ENCODE peak calls at places on chromosomes 7 and 10, in nine cellular contexts. X is A549; Y is lower lobe of right lung; T is NT2/D1; N is vagina; V is CD8-positive, alpha-beta memory T cell; L is cardiac muscle cell; S is astrocyte; F is colonic mucosa. D is an unnamed sample. For H3K4me1, the result is how much of the 10 kb centered on the place peaks cover.

GRCh38 chr7:157205438-157205837 is 66.7 kb downstream of the UBE3C start:
- DNase-seq in X (no peak), F (no peak), Y (no peak), S (no peak), L (no peak), V (no peak), T (no peak), N (no peak), D (no peak)

GRCh38 chr7:76191783-76192240 is 9.9 kb upstream of the SRRM3 start:
- DNase-seq in V (no peak), N (no peak), Y (no peak), L (peak), X (peak), S (peak), T (peak), F (peak), D (no peak)

GRCh38 chr10:61747341-61747740 is 84.6 kb downstream of the CABCOCO1 start:
- DNase-seq in S (peak), V (no peak), F (no peak), L (no peak), N (no peak), X (no peak), Y (no peak), T (no peak), D (no peak)

GRCh38 chr7:138727336-138728099 is 26.4 kb upstream of the SVOPL start:
- DNase-seq in L (no peak), V (no peak), F (no peak), S (no peak), N (no peak), X (no peak), Y (no peak), T (no peak), D (no peak)

GRCh38 chr7:93146465-93147127 is 1.6 kb downstream of the SAMD9L start:
- DNase-seq in F (no peak), X (no peak), N (no peak), L (no peak), S (no peak), Y (no peak), T (no peak), V (no peak), D (no peak)

GRCh38 chr10:31381766-31382316 is 62.8 kb downstream of the ZEB1 start:
- DNase-seq in L (no peak), Y (no peak), S (peak), N (no peak), X (no peak), F (no peak), V (no peak), T (no peak), D (no peak)

GRCh38 chr10:60394444-60394843 is 4.8 kb upstream of the ANK3 start:
- DNase-seq in L (no peak), T (no peak), Y (no peak), V (no peak), X (no peak), S (no peak), N (no peak), F (no peak), D (no peak)

GRCh38 chr7:82623812-82624211 is 180.2 kb upstream of the CACNA2D1 start:
- DNase-seq in N (no peak), S (peak), V (no peak), X (no peak), Y (no peak), L (no peak), F (no peak), T (no peak), D (no peak)

GRCh38 chr7:81769891-81770818 is at the start of gene HGF:
- DNase-seq in N (no peak), X (no peak), V (no peak), L (peak), F (peak), Y (peak), S (peak), T (no peak), D (peak)

GRCh38 chr10:16835223-16835622 is 18.0 kb upstream of the RSU1 start:
- DNase-seq in X (no peak), N (no peak), L (no peak), F (no peak), Y (no peak), T (no peak), V (no peak), S (no peak), D (no peak)

GRCh38 chr7:42673951-42674350 is 237.9 kb downstream of the C7orf25 start:
- DNase-seq in N (no peak), L (peak), Y (no peak), V (no peak), S (no peak), F (no peak), T (no peak), X (no peak), D (no peak)

GRCh38 chr7:151173386-151174245 is 6.1 kb upstream of the GBX1 start:
- DNase-seq in N (peak), T (no peak), X (no peak), F (no peak), S (no peak), L (no peak), V (no peak), Y (no peak), D (no peak)

GRCh38 chr10:130429809-130430208 is 293.6 kb downstream of the GLRX3 start:
- DNase-seq in V (no peak), X (no peak), Y (no peak), L (no peak), N (peak), S (no peak), T (no peak), F (no peak), D (no peak)

DNA sequence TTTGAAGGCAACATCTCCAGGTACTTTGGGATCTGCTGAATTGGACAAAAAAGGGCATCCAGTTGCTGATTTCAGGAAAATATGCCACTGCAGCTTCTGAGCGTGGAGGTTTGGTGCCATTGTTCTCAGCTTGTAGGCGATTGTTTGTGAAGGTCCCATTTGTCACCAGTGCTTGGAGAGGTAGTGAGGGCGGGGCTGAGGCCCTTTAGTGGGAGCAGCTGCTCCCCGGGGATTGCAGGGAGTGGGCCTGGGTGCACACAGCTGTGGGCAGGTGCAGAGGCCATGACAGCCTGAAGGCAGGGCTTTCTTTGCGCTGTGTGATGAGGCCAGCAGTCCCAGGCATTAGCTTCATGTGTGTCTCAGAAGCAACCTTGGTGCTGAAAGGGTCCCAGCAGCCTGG is 3.9 kb downstream of the FAM20C start:
- DNase-seq in N (no peak), L (no peak), F (no peak), T (no peak), V (no peak), X (no peak), S (no peak), Y (no peak), D (no peak)
- H3K4me1 ChIP-seq in N (under half), L (under half), F (under half), T (under half), V (under half), X (under half), S (under half), Y (under half), D (half or more)

DNA sequence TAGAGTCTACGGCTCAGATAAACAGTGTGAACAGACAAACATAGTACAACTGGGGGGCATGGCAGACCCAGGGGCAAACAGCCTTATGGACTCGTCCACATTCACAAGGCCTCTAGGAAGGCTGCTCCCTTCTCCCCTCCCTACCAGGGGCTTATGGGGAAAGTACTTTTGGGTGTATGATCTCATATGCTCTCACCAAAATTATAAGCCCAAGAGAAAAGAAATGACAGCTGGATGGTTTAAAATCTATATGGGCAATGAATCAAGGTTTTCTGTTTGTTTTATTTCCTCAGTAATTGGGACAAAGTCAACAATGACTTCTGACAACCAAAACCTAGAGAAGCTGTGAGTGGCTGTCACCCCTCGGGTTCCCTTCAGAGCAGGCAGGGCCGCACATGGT is 144.4 kb downstream of the PKD1L1 start:
- DNase-seq in T (no peak), F (no peak), X (no peak), V (no peak), S (no peak), Y (no peak), N (no peak), L (no peak), D (no peak)
- H3K4me1 ChIP-seq in T (under half), F (under half), X (under half), V (under half), S (under half), Y (under half), N (under half), L (under half), D (under half)

DNA sequence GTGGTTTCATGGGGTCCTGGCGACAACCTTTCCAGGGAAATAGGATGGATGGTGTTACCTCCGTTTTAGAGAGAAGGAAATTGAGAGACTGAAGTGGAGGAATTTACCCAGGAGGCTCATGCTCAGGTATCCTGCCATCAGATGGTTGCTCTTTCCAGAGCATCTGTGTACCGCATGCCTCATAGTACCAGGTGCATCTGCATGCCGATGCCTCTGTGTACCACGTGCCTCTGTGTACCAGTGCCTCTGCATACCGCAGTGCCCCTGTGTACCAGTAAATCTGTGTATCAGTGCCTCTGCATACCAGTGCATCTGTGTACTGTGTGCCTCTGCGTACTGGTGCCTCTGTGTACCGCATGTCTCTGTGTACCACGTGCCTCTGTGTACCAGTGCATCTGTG is 3.2 kb downstream of the VWA2 start:
- DNase-seq in T (no peak), Y (no peak), L (no peak), F (no peak), S (no peak), V (no peak), N (no peak), X (no peak), D (no peak)
- H3K4me1 ChIP-seq in T (under half), Y (under half), L (under half), F (under half), S (under half), V (under half), N (under half), X (under half), D (under half)

GRCh38 chr10:33277135-33277536 is 57.3 kb downstream of the NRP1 start:
- DNase-seq in V (no peak), X (peak), T (no peak), L (peak), N (no peak), F (no peak), S (no peak), Y (no peak), D (no peak)

GRCh38 chr10:33273295-33274002 is 61.0 kb downstream of the NRP1 start:
- DNase-seq in L (peak), N (no peak), X (peak), F (peak), S (peak), Y (peak), T (no peak), V (no peak), D (no peak)

GRCh38 chr10:33276282-33276923 is 58.1 kb downstream of the NRP1 start:
- DNase-seq in X (peak), T (no peak), Y (no peak), S (no peak), N (no peak), V (no peak), L (no peak), F (no peak), D (no peak)

GRCh38 chr10:33271969-33272583 is 62.4 kb downstream of the NRP1 start:
- DNase-seq in X (no peak), L (no peak), S (no peak), V (no peak), N (no peak), F (no peak), T (no peak), Y (no peak), D (no peak)

DNA sequence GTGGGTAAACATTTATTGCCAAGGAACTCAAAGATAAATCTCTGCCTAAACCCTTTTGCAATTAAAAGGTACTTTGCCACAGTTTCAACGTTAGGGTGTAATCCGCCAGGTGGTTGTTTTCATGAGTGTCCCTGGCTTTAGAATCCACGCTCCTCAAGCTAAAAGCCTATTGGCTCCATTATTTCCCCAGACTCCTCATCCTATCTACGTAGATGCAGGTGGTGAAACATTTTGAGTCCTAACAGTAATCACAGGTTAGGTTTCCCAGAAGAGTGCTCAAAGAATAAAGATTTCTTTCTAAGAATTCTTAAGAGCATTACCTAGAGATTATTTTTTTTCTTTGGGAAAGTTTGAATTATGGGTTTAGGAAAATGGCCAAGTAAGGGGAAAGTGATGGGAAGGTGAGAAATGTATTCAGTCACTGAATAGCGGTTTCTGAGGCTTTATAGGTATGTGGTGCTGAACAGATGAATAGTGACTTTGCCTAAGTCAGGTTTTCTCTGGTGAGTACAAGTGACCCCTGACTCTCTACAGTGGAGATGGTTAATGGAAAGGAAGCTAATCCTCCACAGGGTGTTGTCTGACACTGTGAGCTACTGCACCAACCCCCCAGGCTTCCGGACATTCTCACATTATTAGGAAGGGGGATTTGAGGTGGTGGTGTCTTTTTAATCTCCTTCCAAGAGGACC is 60.2 kb downstream of the NRP1 start:
- DNase-seq in Y (no peak), X (peak), V (no peak), N (no peak), T (no peak), S (peak), F (no peak), L (no peak), D (no peak)
- H3K4me1 ChIP-seq in Y (under half), X (half or more), V (under half), N (under half), T (under half), S (under half), F (under half), L (under half), D (under half)

GRCh38 chr10:71636588-71636987 is 83.0 kb downstream of the C10orf105 start:
- DNase-seq in V (no peak), N (no peak), L (no peak), X (no peak), T (no peak), S (no peak), F (no peak), Y (no peak), D (no peak)

GRCh38 chr10:71639412-71639719 is 80.2 kb downstream of the C10orf105 start:
- DNase-seq in X (no peak), N (no peak), S (no peak), V (no peak), F (peak), T (no peak), L (no peak), Y (no peak), D (no peak)

GRCh38 chr10:71638577-71639411 is 80.8 kb downstream of the C10orf105 start:
- DNase-seq in T (no peak), F (peak), X (no peak), S (no peak), L (peak), N (no peak), Y (peak), V (no peak), D (no peak)

GRCh38 chr10:71637305-71637704 is 82.3 kb downstream of the C10orf105 start:
- DNase-seq in N (no peak), F (no peak), S (no peak), T (no peak), V (no peak), L (no peak), Y (no peak), X (no peak), D (no peak)

DNA sequence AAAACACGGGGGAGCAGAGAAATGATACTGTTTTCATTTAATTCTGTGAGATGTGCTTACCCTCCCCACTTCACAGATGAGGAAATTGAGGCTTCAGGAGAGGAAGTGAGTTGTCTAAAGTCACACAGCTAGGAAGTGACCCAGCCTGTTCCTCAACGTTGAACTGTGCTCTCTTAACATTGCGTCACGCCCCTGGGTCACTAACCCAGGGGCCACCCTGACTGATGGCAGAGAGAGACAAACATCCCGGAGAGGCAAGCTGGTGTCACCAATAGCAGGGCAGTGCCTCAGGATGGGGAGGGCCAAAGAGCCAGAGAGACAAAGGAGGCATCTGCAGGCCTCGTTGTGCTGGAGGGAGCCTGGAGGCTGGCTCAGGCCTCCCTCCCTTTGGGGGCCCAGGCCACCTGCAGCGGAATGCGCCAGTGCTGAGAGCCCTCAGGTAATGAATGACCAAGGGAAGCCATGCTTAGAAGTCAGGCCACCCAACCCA is 81.4 kb downstream of the C10orf105 start:
- DNase-seq in T (no peak), L (no peak), S (no peak), Y (peak), X (no peak), F (peak), N (no peak), V (no peak), D (no peak)
- H3K4me1 ChIP-seq in T (under half), L (under half), S (under half), Y (under half), X (under half), F (under half), N (under half), V (under half), D (under half)

D was measured in esophagus squamous epithelium.